ENCODE peak calls at places on chromosome 1, in eight cellular contexts. V is iris pigment epithelial cell; X is stimulated activated CD4-positive, alpha-beta T cell treated with anti-CD3 and anti-CD28 coated beads, Interleukin-1b, Interleukin-23, amount 100 ng/mL, for 24 hours; B is dorsolateral prefrontal cortex; A is brain microvascular endothelial cell; M is SHP77; R is NCI-H1092; T is HTR-8/SVneo. C is an unnamed sample.
A peak's percentile ranks its signal among the peaks of the same experiment; 100 is the strongest.

GRCh38 chr1:6275826-6276764 is 15.2 kb upstream of the GPR153 start:
- DNase-seq in R (peak; percentile 61), X (no peak), T (no peak), M (peak; percentile 79), A (peak; percentile 76), V (peak; percentile 81), B (peak; percentile 51), C (no peak)

GRCh38 chr1:32715901-32716311 is 13.3 kb upstream of the SYNC start:
- DNase-seq in B (no peak), M (no peak), R (no peak), A (no peak), X (no peak), T (no peak), V (no peak), C (no peak)

GRCh38 chr1:243293941-243294722 is 38.3 kb downstream of the SDCCAG8 start:
- DNase-seq in X (no peak), B (no peak), V (peak; percentile 62), M (no peak), R (no peak), A (no peak), T (no peak), C (no peak)

GRCh38 chr1:105485207-105485606 is 1571.3 kb upstream of the PRMT6 start:
- DNase-seq in A (peak; percentile 86), T (no peak), V (peak; percentile 26), M (no peak), R (no peak), B (no peak), X (no peak), C (no peak)

GRCh38 chr1:79197421-79197820 is 190.9 kb upstream of the ADGRL4 start:
- DNase-seq in X (no peak), A (peak; percentile 19), R (no peak), T (no peak), B (no peak), M (no peak), V (peak; percentile 27), C (no peak)

GRCh38 chr1:198933506-198933905 is 294.7 kb downstream of the PTPRC start:
- DNase-seq in A (no peak), B (no peak), X (no peak), V (no peak), M (no peak), T (no peak), R (no peak), C (peak; percentile 21)

GRCh38 chr1:59055908-59056719 is 240.8 kb upstream of the FGGY start:
- DNase-seq in B (no peak), V (no peak), A (no peak), R (no peak), T (no peak), X (no peak), M (no peak), C (peak; percentile 44)

GRCh38 chr1:10480614-10481013 is 5.9 kb downstream of the PEX14 start:
- DNase-seq in X (no peak), B (no peak), T (no peak), R (no peak), A (no peak), M (no peak), V (no peak), C (no peak)

C was measured in NCI-H774.